ENCODE peak calls at places on chromosome 16, in eight cellular contexts. Q, J, N, K, O, S, I and P are unnamed samples.

GRCh38 chr16:67396159-67396774 is 3.0 kb upstream of the TPPP3 start:
- DNase-seq in Q (no peak), J (peak; percentile 96), N (peak; percentile 58), K (no peak), O (no peak), S (peak; percentile 83), I (peak; percentile 48), P (no peak)

GRCh38 chr16:65679785-65680184 is 557.9 kb upstream of the CDH11 start:
- DNase-seq in Q (no peak), J (no peak), N (no peak), K (no peak), O (no peak), S (no peak), I (no peak), P (no peak)

GRCh38 chr16:52912565-52913173 is 140.0 kb downstream of the CHD9NB start:
- DNase-seq in Q (peak; percentile 61), J (peak; percentile 83), N (no peak), K (peak; percentile 50), O (peak; percentile 45), S (peak; percentile 40), I (peak; percentile 58), P (no peak)

GRCh38 chr16:58493756-58494431 is 6.0 kb upstream of the NDRG4 start:
- DNase-seq in Q (no peak), J (no peak), N (no peak), K (no peak), O (no peak), S (no peak), I (no peak), P (no peak)

GRCh38 chr16:55759983-55760664 is 72.8 kb downstream of the CES1 start:
- DNase-seq in Q (peak; percentile 33), J (peak; percentile 46), N (no peak), K (no peak), O (no peak), S (no peak), I (no peak), P (no peak)

GRCh38 chr16:56190903-56191806 is at the start of gene GNAO1:
- DNase-seq in Q (no peak), J (peak; percentile 76), N (no peak), K (peak; percentile 64), O (peak; percentile 71), S (no peak), I (peak; percentile 85), P (no peak)

GRCh38 chr16:73951541-73951940 is 345.1 kb upstream of the PSMD7 start:
- DNase-seq in Q (no peak), J (no peak), N (no peak), K (no peak), O (no peak), S (no peak), I (no peak), P (no peak)

GRCh38 chr16:53921042-53921441 is 217.1 kb downstream of the FTO start:
- DNase-seq in Q (no peak), J (no peak), N (no peak), K (no peak), O (no peak), S (no peak), I (no peak), P (no peak)

GRCh38 chr16:10749680-10750035 is 6.0 kb downstream of the NUBP1 start:
- DNase-seq in Q (no peak), J (no peak), N (no peak), K (no peak), O (no peak), S (no peak), I (no peak), P (no peak)

GRCh38 chr16:51989637-51990230 is 557.2 kb downstream of the TOX3 start:
- DNase-seq in Q (no peak), J (no peak), N (no peak), K (no peak), O (no peak), S (no peak), I (no peak), P (no peak)

GRCh38 chr16:47719713-47720112 is 258.6 kb downstream of the PHKB start:
- DNase-seq in Q (no peak), J (no peak), N (no peak), K (no peak), O (no peak), S (no peak), I (no peak), P (no peak)

GRCh38 chr16:74563828-74564263 is 43.1 kb downstream of the GLG1 start:
- DNase-seq in Q (no peak), J (peak; percentile 25), N (peak; percentile 4), K (no peak), O (no peak), S (no peak), I (peak; percentile 19), P (no peak)

GRCh38 chr16:68311316-68311620 is 449 bp downstream of the PRMT7 start:
- DNase-seq in Q (no peak), J (no peak), N (no peak), K (no peak), O (no peak), S (no peak), I (no peak), P (no peak)

GRCh38 chr16:51759329-51759728 is 608.3 kb upstream of the SALL1 start:
- DNase-seq in Q (no peak), J (peak; percentile 89), N (no peak), K (no peak), O (no peak), S (no peak), I (no peak), P (no peak)

GRCh38 chr16:55988013-55988412 is 112.8 kb upstream of the CES5A start:
- DNase-seq in Q (no peak), J (no peak), N (no peak), K (no peak), O (no peak), S (no peak), I (no peak), P (no peak)

GRCh38 chr16:58644765-58645487 is 15.3 kb upstream of the CNOT1 start:
- DNase-seq in Q (no peak), J (no peak), N (no peak), K (no peak), O (no peak), S (no peak), I (no peak), P (no peak)

GRCh38 chr16:87809150-87809902 is 43.5 kb upstream of the KLHDC4 start:
- DNase-seq in Q (no peak), J (no peak), N (no peak), K (no peak), O (peak; percentile 43), S (no peak), I (no peak), P (no peak)

GRCh38 chr16:75099075-75099667 is 17.4 kb downstream of the LDHD start:
- DNase-seq in Q (no peak), J (no peak), N (no peak), K (no peak), O (no peak), S (no peak), I (no peak), P (no peak)